ENCODE peak calls at places on chromosomes 5 and 9, in four cellular contexts. S is cardiac muscle cell, O is A549, H is body of pancreas. E is an unnamed sample.

GRCh38 chr5:42426036-42426435 is 2.8 kb downstream of the GHR start:
- DNase-seq in S (no peak), O (no peak), H (no peak), E (no peak)

GRCh38 chr5:73114029-73114688 is 6.2 kb upstream of the TMEM171 start:
- DNase-seq in S (no peak), O (no peak), H (peak; percentile 36), E (no peak)

GRCh38 chr9:69223605-69224004 is 49.5 kb downstream of the TJP2 start:
- DNase-seq in S (peak; percentile 69), O (peak; percentile 64), H (peak; percentile 13), E (peak; percentile 50)

GRCh38 chr9:27344776-27345175 is 47.8 kb upstream of the EQTN start:
- DNase-seq in S (no peak), O (no peak), H (no peak), E (no peak)

GRCh38 chr5:154485092-154485491 is 7.1 kb upstream of the HAND1 start:
- DNase-seq in S (no peak), O (no peak), H (no peak), E (no peak)

GRCh38 chr5:150642567-150642927 is 2.1 kb downstream of the SYNPO start:
- DNase-seq in S (peak; percentile 55), O (peak; percentile 83), H (peak; percentile 80), E (peak; percentile 64)

GRCh38 chr9:120708526-120709224 is 5.6 kb downstream of the MEGF9 start:
- DNase-seq in S (no peak), O (no peak), H (no peak), E (no peak)

GRCh38 chr9:118785456-118785855 is 583.8 kb downstream of the BRINP1 start:
- DNase-seq in S (no peak), O (no peak), H (no peak), E (no peak)

GRCh38 chr5:16437974-16438373 is 27.6 kb downstream of the ZNF622 start:
- DNase-seq in S (no peak), O (peak; percentile 36), H (no peak), E (no peak)

GRCh38 chr9:35661756-35662350 is 3.1 kb downstream of the ARHGEF39 start:
- DNase-seq in S (no peak), O (no peak), H (no peak), E (no peak)

GRCh38 chr5:318341-318897 is 3.1 kb upstream of the AHRR start:
- DNase-seq in S (no peak), O (no peak), H (no peak), E (no peak)

GRCh38 chr9:114015607-114016006 is 62.5 kb downstream of the AMBP start:
- DNase-seq in S (no peak), O (no peak), H (no peak), E (no peak)
- H3K4me3 ChIP-seq in S (no peak overlapping the region), O (no peak overlapping the region), H (no peak overlapping the region), E (no peak overlapping the region)

GRCh38 chr5:176727983-176728675 is 80.8 kb downstream of the TSPAN17 start:
- DNase-seq in S (no peak), O (no peak), H (no peak), E (no peak)

GRCh38 chr5:176728810-176729209 is 81.5 kb downstream of the TSPAN17 start:
- DNase-seq in S (no peak), O (no peak), H (no peak), E (no peak)

GRCh38 chr5:176727528-176727900 is 80.2 kb downstream of the TSPAN17 start:
- DNase-seq in S (no peak), O (no peak), H (no peak), E (no peak)

GRCh38 chr5:176725521-176725920 is 78.2 kb downstream of the TSPAN17 start:
- DNase-seq in S (peak; percentile 45), O (no peak), H (peak; percentile 5), E (no peak)

DNA sequence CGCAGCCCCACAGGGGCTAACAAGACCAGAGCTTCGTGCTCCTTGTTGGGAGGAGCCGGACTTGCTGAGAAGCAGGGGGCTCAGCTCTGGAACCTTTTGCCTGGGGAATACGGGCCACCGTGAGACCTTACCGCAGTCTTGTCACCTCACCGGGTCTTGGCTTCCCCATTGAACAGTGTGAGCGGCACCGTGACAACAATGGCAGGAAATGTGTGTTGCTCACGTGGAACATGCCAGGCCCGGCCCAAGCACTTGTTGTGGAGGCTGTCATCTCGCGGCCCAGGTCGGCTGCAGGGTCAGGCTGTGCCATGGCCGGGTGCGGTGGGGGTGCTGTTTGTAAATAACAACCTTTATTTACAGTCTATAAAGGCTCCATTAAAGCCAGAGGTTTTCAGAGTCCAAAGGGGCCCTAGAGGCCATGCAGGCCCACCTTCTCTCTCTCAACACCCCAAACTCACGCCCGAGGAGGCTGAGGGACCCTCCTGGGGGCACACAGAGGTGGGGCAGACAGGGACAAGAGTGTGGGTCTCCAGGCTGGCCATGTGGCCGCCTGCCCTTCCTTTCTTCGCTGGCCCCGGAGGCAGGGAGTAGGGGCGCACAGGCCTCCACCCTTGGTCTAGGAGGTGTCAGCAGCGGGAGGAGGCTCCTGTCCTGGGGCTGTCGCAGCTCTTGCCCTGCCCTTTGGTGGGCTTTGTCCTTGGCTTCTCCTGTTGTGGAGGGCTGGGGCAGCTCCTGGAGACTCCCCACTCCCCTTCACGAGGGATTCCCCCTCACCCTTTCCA is 79.7 kb downstream of the TSPAN17 start:
- DNase-seq in S (no peak), O (no peak), H (no peak), E (no peak)
- H3K27ac ChIP-seq in S (no peak overlapping the region), O (no peak overlapping the region), H (no peak overlapping the region), E (no peak overlapping the region)

GRCh38 chr9:17906204-17906840 is 327.5 kb downstream of the SH3GL2 start:
- DNase-seq in S (peak; percentile 35), O (no peak), H (no peak), E (no peak)

GRCh38 chr9:17905356-17906203 is 326.7 kb downstream of the SH3GL2 start:
- DNase-seq in S (no peak), O (no peak), H (no peak), E (no peak)

GRCh38 chr9:17907780-17908513 is 329.1 kb downstream of the SH3GL2 start:
- DNase-seq in S (no peak), O (no peak), H (no peak), E (no peak)

DNA sequence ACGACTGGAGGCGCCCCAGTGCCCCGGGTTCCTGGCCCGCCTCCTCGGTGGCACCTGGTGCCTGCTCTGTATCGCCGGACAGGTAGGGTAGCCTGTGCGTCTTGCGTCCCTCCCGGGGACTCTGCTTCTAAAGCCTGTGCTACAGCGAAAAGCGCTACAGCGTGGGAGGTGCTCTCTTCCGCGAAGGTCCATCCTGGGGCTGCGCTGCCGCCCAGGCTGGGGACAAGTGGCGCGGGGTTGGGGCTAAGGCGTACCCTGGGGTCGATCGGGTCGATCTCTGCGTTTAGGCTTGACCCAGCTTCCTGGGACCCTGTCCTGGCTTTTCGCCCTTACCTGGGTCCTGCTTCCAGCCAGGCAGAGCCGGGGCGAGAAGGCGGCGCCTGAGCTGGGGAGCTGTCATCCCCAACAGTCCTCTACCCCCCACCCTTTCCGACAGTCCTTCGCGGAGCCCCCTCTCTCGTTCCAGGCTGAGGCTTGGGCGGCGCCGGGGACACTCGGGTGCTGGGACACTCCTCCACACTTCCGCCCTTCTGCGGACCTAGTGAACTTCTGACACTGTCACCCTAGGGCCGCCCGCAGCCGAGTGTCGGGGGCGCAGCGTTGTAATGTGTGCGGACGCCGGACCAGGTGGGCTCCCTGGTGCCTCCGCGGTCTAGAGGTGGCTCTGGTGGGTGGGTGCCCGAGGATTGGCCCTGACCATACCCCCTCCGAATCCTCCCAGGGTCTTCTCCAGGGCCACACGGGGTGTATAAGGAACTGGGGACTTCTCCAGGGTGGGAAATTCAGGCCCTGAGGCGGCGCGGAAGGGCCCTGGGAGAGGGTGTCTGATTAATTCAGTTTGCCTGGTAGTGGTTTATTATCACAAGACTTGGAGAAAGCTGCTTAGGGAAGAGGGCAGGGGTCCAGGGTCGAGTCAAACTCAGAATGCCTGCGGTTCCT is 328.2 kb downstream of the SH3GL2 start:
- DNase-seq in S (peak; percentile 7), O (no peak), H (no peak), E (no peak)
- H3K4me3 ChIP-seq in S (peak overlapping the region; percentile 38), O (no peak overlapping the region), H (no peak overlapping the region), E (no peak overlapping the region)

DNA sequence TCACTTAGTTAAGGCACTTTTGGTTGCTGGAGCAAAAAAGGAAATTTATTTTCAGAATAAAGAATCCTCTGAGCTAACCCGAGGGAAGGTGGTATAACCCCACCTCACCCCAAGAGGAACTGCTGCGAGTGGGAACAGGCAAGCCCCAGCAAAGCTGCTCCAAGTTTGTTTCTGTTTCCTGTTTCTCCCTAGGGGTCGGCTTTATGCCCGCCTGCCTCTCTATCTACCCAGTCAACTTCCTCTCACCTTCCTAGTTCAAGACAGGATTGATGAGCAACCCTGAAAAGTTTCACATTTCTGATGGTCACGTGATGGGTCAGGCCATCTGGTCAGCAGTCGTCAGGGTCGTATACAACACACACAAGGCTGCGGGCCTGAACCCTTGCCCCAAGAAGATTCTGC is 31.1 kb downstream of the TRIO start:
- DNase-seq in S (peak; percentile 42), O (no peak), H (no peak), E (no peak)
- H3K27ac ChIP-seq in S (peak overlapping the region; percentile 74), O (peak overlapping the region; percentile 62), H (no peak overlapping the region), E (peak overlapping the region; percentile 66)

E was measured in AG04450.